ENCODE peak calls at places on chromosomes 12 and 14, in four cellular contexts. Y, X, T and C are unnamed samples.

GRCh38 chr12:109209082-109209481 is 92.7 kb downstream of the ACACB start:
- DNase-seq in T (no peak), X (no peak), Y (no peak), C (no peak)

GRCh38 chr12:51898506-51898905 is 8.8 kb upstream of the ACVRL1 start:
- DNase-seq in X (no peak), T (no peak), Y (no peak), C (no peak)

GRCh38 chr12:90262261-90262660 is 553.6 kb upstream of the ATP2B1 start:
- DNase-seq in T (no peak), Y (peak), X (no peak), C (no peak)

GRCh38 chr12:87491598-87491997 is 537.6 kb downstream of the C12orf50 start:
- DNase-seq in Y (no peak), X (no peak), T (no peak), C (no peak)

GRCh38 chr12:130286041-130286440 is 51.6 kb upstream of the PIWIL1 start:
- DNase-seq in T (no peak), X (no peak), Y (no peak), C (no peak)

GRCh38 chr14:49999216-49999761 is 106.4 kb downstream of the ARF6 start:
- DNase-seq in T (peak), Y (peak), X (peak), C (no peak)

GRCh38 chr12:131147293-131147692 is 193.6 kb downstream of the ADGRD1 start:
- DNase-seq in X (no peak), Y (no peak), T (no peak), C (no peak)

GRCh38 chr12:26031814-26032213 is 73.3 kb downstream of the RASSF8 start:
- DNase-seq in X (no peak), T (no peak), Y (no peak), C (no peak)

GRCh38 chr14:92728781-92729364 is 19.6 kb downstream of the LGMN start:
- DNase-seq in X (no peak), T (no peak), Y (no peak), C (no peak)

GRCh38 chr12:93825926-93826599 is 148.9 kb downstream of the CRADD start:
- DNase-seq in T (no peak), Y (peak), X (no peak), C (peak)

GRCh38 chr14:54424479-54424901 is 16.7 kb downstream of the CNIH1 start:
- DNase-seq in X (no peak), T (no peak), Y (no peak), C (no peak)

GRCh38 chr12:92574046-92574783 is 128.6 kb upstream of the PLEKHG7 start:
- DNase-seq in X (no peak), T (no peak), Y (peak), C (peak)

GRCh38 chr14:28867571-28867970 is 101.0 kb downstream of the FOXG1 start:
- DNase-seq in T (no peak), X (no peak), Y (peak), C (peak)

GRCh38 chr14:93106541-93107156 is 9.1 kb downstream of the ITPK1 start:
- DNase-seq in T (no peak), X (no peak), Y (no peak), C (no peak)

GRCh38 chr12:54680374-54680773 is 32.2 kb upstream of the DCD start:
- DNase-seq in T (no peak), X (no peak), Y (peak), C (no peak)

GRCh38 chr12:54017845-54018607 is 9.2 kb downstream of the HOXC8 start:
- DNase-seq in T (peak), Y (peak), X (peak), C (no peak)

GRCh38 chr14:103019827-103020226 is 37.5 kb downstream of the CDC42BPB start:
- DNase-seq in T (no peak), Y (no peak), X (no peak), C (no peak)

GRCh38 chr12:29782821-29783772 is 645 bp downstream of the TMTC1 start:
- DNase-seq in T (peak), Y (peak), X (no peak), C (no peak)

GRCh38 chr14:70073924-70074566 is 114.7 kb downstream of the SLC8A3 start:
- DNase-seq in T (no peak), X (peak), Y (peak), C (peak)

GRCh38 chr14:96735509-96735908 is 61.7 kb upstream of the VRK1 start:
- DNase-seq in Y (no peak), T (no peak), X (no peak), C (no peak)

GRCh38 chr12:60475825-60476224 is 880.0 kb downstream of the SLC16A7 start:
- DNase-seq in Y (no peak), X (no peak), T (no peak), C (no peak)

GRCh38 chr14:57962293-57962996 is 96.6 kb upstream of the SLC35F4 start:
- DNase-seq in T (no peak), X (no peak), Y (no peak), C (no peak)

GRCh38 chr12:48615681-48616080 is 45.8 kb upstream of the LALBA start:
- DNase-seq in T (no peak), X (no peak), Y (no peak), C (no peak)

GRCh38 chr14:69355955-69356321 is 42.2 kb downstream of the ERH start:
- DNase-seq in T (peak), Y (peak), X (no peak), C (no peak)

GRCh38 chr14:69619007-69619406 is 7.6 kb downstream of the SUSD6 start:
- DNase-seq in T (no peak), Y (no peak), X (no peak), C (no peak)

GRCh38 chr14:26466862-26467261 is 131.0 kb downstream of the NOVA1 start:
- DNase-seq in Y (no peak), T (no peak), X (no peak), C (no peak)

GRCh38 chr12:60281522-60281921 is 685.7 kb downstream of the SLC16A7 start:
- DNase-seq in X (no peak), T (no peak), Y (no peak), C (no peak)

GRCh38 chr12:110993425-110993824 is 73.0 kb upstream of the MYL2 start:
- DNase-seq in Y (no peak), T (no peak), X (no peak), C (no peak)

GRCh38 chr14:89060191-89060590 is 235.7 kb downstream of the TTC8 start:
- DNase-seq in Y (peak), T (no peak), X (no peak), C (no peak)

GRCh38 chr14:63045234-63045611 is at the start of gene KCNH5:
- DNase-seq in X (no peak), T (no peak), Y (peak), C (no peak)

GRCh38 chr14:63046339-63047268 is 1.3 kb upstream of the KCNH5 start:
- DNase-seq in T (no peak), Y (no peak), X (no peak), C (no peak)

GRCh38 chr14:63050694-63051093 is 5.4 kb upstream of the KCNH5 start:
- DNase-seq in T (no peak), Y (no peak), X (no peak), C (no peak)

GRCh38 chr14:63051301-63051700 is 6.0 kb upstream of the KCNH5 start:
- DNase-seq in T (no peak), Y (no peak), X (no peak), C (no peak)

DNA sequence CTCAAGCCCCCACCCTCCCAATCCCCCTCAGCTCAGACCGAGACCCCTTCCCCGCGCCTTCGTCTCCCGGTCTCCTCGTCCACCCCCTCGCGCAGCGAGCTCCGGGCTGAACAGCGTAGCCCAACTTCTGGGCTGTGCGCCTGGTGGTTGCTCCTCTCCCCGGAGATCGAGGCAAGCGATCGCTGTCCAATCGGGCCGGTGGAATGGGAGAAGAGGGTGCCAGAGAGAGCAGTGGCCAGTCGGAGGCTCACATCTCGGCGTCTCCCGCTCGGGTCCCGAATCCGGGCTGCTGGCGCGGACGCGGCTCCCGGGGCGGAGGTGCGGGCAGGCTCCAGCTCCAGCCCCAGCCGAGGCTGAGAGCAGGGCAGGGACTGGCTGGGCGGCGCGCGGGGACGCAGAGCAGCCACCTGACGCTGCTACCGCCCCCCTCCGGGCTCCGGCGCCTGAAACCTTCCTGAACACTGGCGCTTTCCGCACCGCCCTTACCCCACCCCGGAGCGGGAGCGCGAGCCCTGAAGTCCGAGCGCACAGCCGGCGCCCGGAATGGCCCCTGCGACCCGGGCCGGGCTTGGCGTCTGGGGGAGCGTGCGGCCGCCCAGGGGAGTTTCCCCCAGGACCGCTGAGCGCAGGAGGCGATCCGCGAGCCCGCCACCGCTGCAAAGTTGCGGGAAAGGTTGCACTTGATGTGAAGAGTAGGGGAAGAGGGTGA is 508 bp upstream of the KCNH5 start:
- DNase-seq in Y (peak), X (no peak), T (no peak), C (no peak)
- H3K4me3 ChIP-seq in Y (peak), X (no peak), T (no peak), C (no peak)

GRCh38 chr12:78086553-78087362 is 256.1 kb downstream of the NAV3 start:
- DNase-seq in T (no peak), Y (no peak), X (no peak), C (no peak)
- TF ChIP-seq CTCF in T (no peak), Y (no peak), X (no peak), C (peak)

GRCh38 chr12:58106185-58106584 is 164.8 kb downstream of the ATP23 start:
- DNase-seq in X (no peak), T (no peak), Y (no peak), C (no peak)
- H3K4me3 ChIP-seq in X (no peak), T (no peak), Y (no peak), C (no peak)

DNA sequence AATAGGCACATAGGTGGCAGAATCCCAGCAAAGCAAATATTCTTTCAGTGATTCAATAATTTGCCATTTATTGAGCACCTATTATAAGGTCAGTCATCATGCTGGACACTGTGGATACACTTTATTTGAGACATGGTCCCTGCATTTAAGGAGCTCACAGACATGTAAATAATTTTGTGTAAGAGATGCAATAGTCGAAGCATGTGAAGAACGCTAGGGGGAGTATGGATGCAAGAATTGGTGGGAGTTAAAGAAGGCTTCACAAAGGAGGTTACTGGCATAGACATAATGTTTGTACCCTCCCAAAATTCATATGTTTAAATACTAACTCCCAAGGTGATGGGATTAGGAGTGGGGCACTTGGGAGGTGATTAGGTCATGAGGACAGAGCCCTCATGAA is 260.6 kb upstream of the GARIN6 start:
- DNase-seq in X (no peak), T (no peak), Y (peak), C (peak)
- TF ChIP-seq CTCF in X (no peak), T (no peak), Y (peak), C (peak)

DNA sequence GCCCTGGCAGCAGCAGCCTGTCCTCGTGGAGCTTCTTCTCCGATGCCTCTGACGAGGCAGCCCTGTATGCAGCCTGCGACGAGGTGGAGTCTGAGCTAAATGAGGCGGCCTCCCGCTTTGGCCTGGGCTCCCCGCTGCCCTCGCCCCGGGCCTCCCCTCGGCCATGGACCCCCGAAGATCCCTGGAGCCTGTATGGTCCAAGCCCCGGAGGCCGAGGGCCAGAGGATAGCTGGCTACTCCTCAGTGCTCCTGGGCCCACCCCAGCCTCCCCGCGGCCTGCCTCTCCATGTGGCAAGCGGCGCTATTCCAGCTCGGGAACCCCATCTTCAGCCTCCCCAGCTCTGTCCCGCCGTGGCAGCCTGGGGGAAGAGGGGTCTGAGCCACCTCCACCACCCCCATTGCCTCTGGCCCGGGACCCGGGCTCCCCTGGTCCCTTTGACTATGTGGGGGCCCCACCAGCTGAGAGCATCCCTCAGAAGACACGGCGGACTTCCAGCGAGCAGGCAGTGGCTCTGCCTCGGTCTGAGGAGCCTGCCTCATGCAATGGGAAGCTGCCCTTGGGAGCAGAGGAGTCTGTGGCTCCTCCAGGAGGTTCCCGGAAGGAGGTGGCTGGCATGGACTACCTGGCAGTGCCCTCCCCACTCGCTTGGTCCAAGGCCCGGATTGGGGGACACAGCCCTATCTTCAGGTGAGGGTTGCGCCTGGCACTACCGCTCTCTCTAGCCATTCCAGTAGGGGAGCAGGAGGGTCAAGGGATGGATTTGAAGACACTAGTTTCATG is 2.1 kb downstream of the NFATC4 start:
- DNase-seq in Y (no peak), T (no peak), X (no peak), C (no peak)
- H3K4me3 ChIP-seq in Y (peak), T (no peak), X (no peak), C (no peak)

GRCh38 chr14:25110101-25110500 is 60.2 kb upstream of the STXBP6 start:
- DNase-seq in X (no peak), Y (peak), T (no peak), C (no peak)
- TF ChIP-seq CTCF in X (no peak), Y (no peak), T (no peak), C (no peak)

GRCh38 chr14:104037074-104037473 is 48.4 kb upstream of the ASPG start:
- DNase-seq in T (no peak), Y (no peak), X (no peak), C (no peak)

GRCh38 chr14:104036250-104036649 is 49.2 kb upstream of the ASPG start:
- DNase-seq in Y (no peak), T (no peak), X (no peak), C (no peak)

GRCh38 chr14:104037903-104038302 is 47.6 kb upstream of the ASPG start:
- DNase-seq in T (no peak), X (no peak), Y (no peak), C (peak)

GRCh38 chr14:104039214-104039613 is 46.3 kb upstream of the ASPG start:
- DNase-seq in Y (no peak), X (no peak), T (no peak), C (no peak)

DNA sequence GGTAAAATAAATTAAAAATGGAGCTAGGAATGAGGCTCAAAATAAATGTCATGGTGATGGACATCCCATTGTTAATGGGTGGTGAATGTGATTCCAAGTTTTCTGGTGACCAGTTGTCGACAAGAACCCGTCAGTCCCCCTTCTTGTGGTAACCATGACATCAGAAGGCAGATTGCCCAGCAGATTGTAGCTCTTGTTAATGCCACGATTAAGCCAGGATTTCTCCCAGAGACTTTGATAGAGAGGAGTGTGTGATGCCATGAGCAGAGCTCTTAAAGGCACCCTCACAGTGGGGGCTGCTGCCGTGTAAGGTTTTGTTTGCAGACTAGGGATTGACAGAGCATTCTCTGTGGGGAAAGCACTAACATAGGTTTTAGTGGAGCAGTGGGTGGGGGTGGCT is 50.2 kb upstream of the ASPG start:
- DNase-seq in T (no peak), X (no peak), Y (no peak), C (no peak)
- H3K4me3 ChIP-seq in T (no peak), X (no peak), Y (no peak), C (no peak)

GRCh38 chr14:105481886-105482454 is 4.7 kb upstream of the CRIP1 start:
- DNase-seq in T (peak), X (peak), Y (peak), C (peak)
- TF ChIP-seq CTCF in T (no peak), X (no peak), Y (no peak), C (peak)